ENCODE peak calls at places on chromosomes 1 and 21, in seven cellular contexts. F, B, J, Y, L, T and P are unnamed samples.

GRCh38 chr1:68969430-68969829 is 472.5 kb upstream of the DEPDC1 start:
- DNase-seq in T (no peak), J (no peak), B (no peak), Y (no peak), L (no peak), F (no peak), P (no peak)

GRCh38 chr1:116105996-116106395 is 5.2 kb upstream of the MAB21L3 start:
- DNase-seq in B (no peak), T (no peak), F (no peak), Y (no peak), J (no peak), L (no peak), P (no peak)

GRCh38 chr1:20194224-20194623 is 7.9 kb upstream of the PLA2G2C start:
- DNase-seq in Y (no peak), J (no peak), L (no peak), T (no peak), B (no peak), F (no peak), P (no peak)

GRCh38 chr1:19869929-19870328 is 12.3 kb upstream of the OTUD3 start:
- DNase-seq in B (no peak), T (no peak), J (no peak), L (no peak), Y (no peak), F (peak; percentile 65), P (peak; percentile 28)

GRCh38 chr21:19198801-19199200 is 795.2 kb upstream of the TMPRSS15 start:
- DNase-seq in Y (peak; percentile 55), J (no peak), B (no peak), L (no peak), F (no peak), T (no peak), P (no peak)

GRCh38 chr1:110120960-110121561 is 8.8 kb downstream of the UBL4B start:
- DNase-seq in J (no peak), T (peak; percentile 50), Y (no peak), L (no peak), F (no peak), B (no peak), P (no peak)

GRCh38 chr21:45736042-45736704 is 92.6 kb downstream of the PCBP3 start:
- DNase-seq in Y (no peak), B (no peak), J (no peak), F (no peak), T (no peak), L (no peak), P (no peak)

GRCh38 chr1:10693497-10694273 is 102.8 kb downstream of the CASZ1 start:
- DNase-seq in T (peak; percentile 82), Y (peak; percentile 40), F (peak; percentile 44), B (peak; percentile 66), L (peak; percentile 38), J (peak; percentile 16), P (no peak)

GRCh38 chr1:152061952-152062351 is 25.1 kb upstream of the S100A11 start:
- DNase-seq in L (no peak), B (no peak), Y (no peak), F (no peak), J (no peak), T (no peak), P (no peak)

GRCh38 chr1:23556661-23557470 is 2.4 kb downstream of the ID3 start:
- DNase-seq in L (no peak), B (no peak), F (peak; percentile 71), Y (no peak), T (no peak), J (no peak), P (no peak)

GRCh38 chr1:180926164-180926981 is 13.7 kb downstream of the KIAA1614 start:
- DNase-seq in B (peak; percentile 33), Y (no peak), F (peak; percentile 71), T (no peak), L (no peak), J (no peak), P (no peak)

GRCh38 chr1:213622365-213623087 is 365.2 kb upstream of the PROX1 start:
- DNase-seq in T (no peak), F (no peak), Y (no peak), J (no peak), B (peak; percentile 2), L (no peak), P (no peak)

GRCh38 chr1:84669831-84670230 is 20.4 kb downstream of the SSX2IP start:
- DNase-seq in J (no peak), L (no peak), T (no peak), B (no peak), F (peak; percentile 24), Y (no peak), P (peak; percentile 64)

GRCh38 chr1:109796484-109797305 is 33.0 kb upstream of the EPS8L3 start:
- DNase-seq in F (peak; percentile 43), B (peak; percentile 56), L (no peak), J (no peak), T (peak; percentile 19), Y (no peak), P (peak; percentile 25)

GRCh38 chr1:45643341-45643740 is 19.5 kb upstream of the CCDC17 start:
- DNase-seq in L (no peak), Y (no peak), T (no peak), B (no peak), J (no peak), F (no peak), P (no peak)

GRCh38 chr1:97243973-97244560 is 522.5 kb downstream of the PTBP2 start:
- DNase-seq in J (no peak), B (peak; percentile 29), F (peak; percentile 25), L (no peak), Y (peak; percentile 13), T (no peak), P (peak; percentile 36)

GRCh38 chr21:35222021-35222420 is 172.9 kb upstream of the RUNX1 start:
- DNase-seq in L (no peak), B (peak; percentile 16), T (no peak), F (no peak), J (no peak), Y (no peak), P (no peak)

GRCh38 chr1:18668750-18669404 is 38.2 kb downstream of the PAX7 start:
- DNase-seq in B (no peak), L (no peak), F (no peak), Y (no peak), T (no peak), J (no peak), P (no peak)

GRCh38 chr1:77888071-77888428 is 374 bp upstream of the NEXN start:
- DNase-seq in F (peak; percentile 73), T (no peak), J (no peak), L (no peak), Y (peak; percentile 64), B (no peak), P (peak; percentile 77)

GRCh38 chr1:204741440-204741839 is 55.9 kb upstream of the LRRN2 start:
- DNase-seq in Y (no peak), B (no peak), J (no peak), F (no peak), L (no peak), T (no peak), P (no peak)

GRCh38 chr1:21579788-21580187 is 70.6 kb downstream of the ALPL start:
- DNase-seq in T (no peak), B (no peak), J (no peak), F (no peak), Y (peak; percentile 65), L (no peak), P (peak; percentile 17)

GRCh38 chr1:152497273-152497672 is 13.3 kb upstream of the LCE5A start:
- DNase-seq in J (no peak), B (peak; percentile 5), F (peak; percentile 37), Y (peak; percentile 37), T (no peak), L (no peak), P (peak; percentile 10)

GRCh38 chr1:192358822-192359221 is 42.0 kb downstream of the RGS21 start:
- DNase-seq in L (no peak), B (no peak), J (no peak), T (no peak), F (no peak), Y (no peak), P (no peak)

GRCh38 chr1:110112656-110113055 is 413 bp downstream of the UBL4B start:
- DNase-seq in F (no peak), L (no peak), T (no peak), J (no peak), B (no peak), Y (no peak), P (no peak)

GRCh38 chr1:8822383-8823294 is 5.2 kb upstream of the RERE start:
- DNase-seq in Y (peak; percentile 41), T (peak; percentile 24), L (no peak), B (no peak), F (peak; percentile 97), J (no peak), P (peak; percentile 87)

GRCh38 chr1:242057745-242058115 is 58.8 kb upstream of the MAP1LC3C start:
- DNase-seq in Y (no peak), J (no peak), F (no peak), T (no peak), B (no peak), L (no peak), P (no peak)

GRCh38 chr1:11806307-11806936 is 431 bp downstream of the CLCN6 start:
- DNase-seq in B (no peak), F (peak; percentile 34), J (no peak), T (peak; percentile 64), L (no peak), Y (no peak), P (peak; percentile 44)

GRCh38 chr1:24331961-24332673 is 13.0 kb downstream of the GRHL3 start:
- DNase-seq in L (no peak), Y (no peak), F (no peak), J (no peak), B (no peak), T (no peak), P (no peak)

GRCh38 chr1:70528591-70529333 is 117.7 kb downstream of the CTH start:
- DNase-seq in F (peak; percentile 32), J (no peak), B (peak; percentile 17), T (no peak), L (no peak), Y (peak; percentile 25), P (no peak)

GRCh38 chr21:42574234-42575027 is 60.8 kb downstream of the SLC37A1 start:
- DNase-seq in T (peak; percentile 42), J (no peak), B (no peak), Y (no peak), F (peak; percentile 19), L (no peak), P (no peak)

GRCh38 chr21:34949045-34949444 is 100.1 kb downstream of the RUNX1 start:
- DNase-seq in L (no peak), T (no peak), F (no peak), B (no peak), J (no peak), Y (no peak), P (no peak)

GRCh38 chr1:83692524-83693336 is 306.2 kb downstream of the TTLL7 start:
- DNase-seq in L (no peak), Y (peak; percentile 3), F (peak; percentile 44), B (peak; percentile 51), J (no peak), T (peak; percentile 63), P (no peak)

GRCh38 chr1:6006882-6007281 is 14.7 kb upstream of the NPHP4 start:
- DNase-seq in F (no peak), L (no peak), T (peak; percentile 60), B (no peak), J (no peak), Y (no peak), P (no peak)

GRCh38 chr1:215878128-215878527 is 311.0 kb downstream of the KCTD3 start:
- DNase-seq in L (no peak), B (no peak), F (no peak), T (no peak), Y (no peak), J (no peak), P (no peak)

GRCh38 chr1:195604287-195604686 is 1004.0 kb downstream of the KCNT2 start:
- DNase-seq in F (peak; percentile 89), J (no peak), T (no peak), B (no peak), Y (peak; percentile 51), L (no peak), P (peak; percentile 5)

GRCh38 chr1:206685256-206685748 is 597 bp downstream of the MAPKAPK2 start:
- DNase-seq in F (peak; percentile 43), L (peak; percentile 50), Y (no peak), J (no peak), B (peak; percentile 40), T (peak; percentile 79), P (peak; percentile 17)

GRCh38 chr1:181044449-181044966 is 10.7 kb downstream of the MR1 start:
- DNase-seq in F (peak; percentile 13), B (peak; percentile 37), Y (no peak), J (no peak), T (peak; percentile 76), L (peak; percentile 48), P (no peak)

GRCh38 chr1:178294654-178295053 is 200.8 kb downstream of the RASAL2 start:
- DNase-seq in T (no peak), F (no peak), L (no peak), B (no peak), J (no peak), Y (no peak), P (no peak)